ENCODE peak calls at places on chromosome 6, in five cellular contexts. E is ovary, H is lower lobe of right lung, B is heart right ventricle, G is iPS DF 6.9. L is an unnamed sample.

GRCh38 chr6:89081423-89082322 is 1.1 kb downstream of the PNRC1 start:
- DNase-seq in G (peak; percentile 58), H (peak; percentile 100), B (peak; percentile 100), E (peak; percentile 99), L (peak; percentile 99)

GRCh38 chr6:15512126-15512525 is 150.7 kb downstream of the DTNBP1 start:
- DNase-seq in H (no peak), G (no peak), E (no peak), B (peak; percentile 38), L (no peak)

GRCh38 chr6:142195862-142196536 is 48.9 kb downstream of the VTA1 start:
- DNase-seq in G (no peak), H (no peak), B (no peak), E (no peak), L (no peak)

GRCh38 chr6:119871520-119871919 is 522.0 kb upstream of the MAN1A1 start:
- DNase-seq in E (no peak), B (no peak), G (no peak), H (no peak), L (no peak)

GRCh38 chr6:119459207-119459974 is 109.8 kb upstream of the MAN1A1 start:
- DNase-seq in E (no peak), B (no peak), H (no peak), G (no peak), L (no peak)

GRCh38 chr6:34132486-34133185 is 13.3 kb downstream of the GRM4 start:
- DNase-seq in G (no peak), B (no peak), E (no peak), H (no peak), L (no peak)

GRCh38 chr6:34585512-34586045 is 29.4 kb upstream of the SPDEF start:
- DNase-seq in B (no peak), E (no peak), H (no peak), G (no peak), L (no peak)

GRCh38 chr6:33947047-33947446 is 143.2 kb upstream of the MLN start:
- DNase-seq in H (no peak), E (no peak), G (no peak), B (no peak), L (no peak)

GRCh38 chr6:122652431-122652830 is 42.2 kb downstream of the PKIB start:
- DNase-seq in E (no peak), H (no peak), G (no peak), B (no peak), L (no peak)

GRCh38 chr6:13251242-13251641 is 77.1 kb downstream of the TBC1D7 start:
- DNase-seq in G (no peak), B (no peak), E (no peak), H (no peak), L (no peak)

GRCh38 chr6:13765570-13765969 is 48.8 kb downstream of the MCUR1 start:
- DNase-seq in H (no peak), E (no peak), G (no peak), B (no peak), L (no peak)

GRCh38 chr6:80523029-80523428 is 416.6 kb downstream of the BCKDHB start:
- DNase-seq in G (no peak), B (no peak), E (no peak), H (no peak), L (no peak)

GRCh38 chr6:33787954-33788693 is 806 bp downstream of the LEMD2 start:
- DNase-seq in E (peak; percentile 75), B (peak; percentile 80), G (no peak), H (peak; percentile 85), L (peak; percentile 86)

GRCh38 chr6:142871910-142872331 is 73.1 kb downstream of the HIVEP2 start:
- DNase-seq in B (peak; percentile 56), H (no peak), E (no peak), G (no peak), L (peak; percentile 65)

GRCh38 chr6:150297327-150298028 is 71.3 kb upstream of the IYD start:
- DNase-seq in B (no peak), G (no peak), E (no peak), H (no peak), L (no peak)

GRCh38 chr6:125751334-125751916 is 2.0 kb downstream of the HEY2 start:
- DNase-seq in H (no peak), B (no peak), G (no peak), E (no peak), L (no peak)

GRCh38 chr6:122063090-122063489 is 336.4 kb upstream of the HSF2 start:
- DNase-seq in G (no peak), H (no peak), E (no peak), B (no peak), L (no peak)

GRCh38 chr6:99415446-99415845 is 9.7 kb downstream of the PNISR start:
- DNase-seq in H (no peak), E (no peak), G (no peak), B (no peak), L (no peak)

GRCh38 chr6:11016452-11016851 is 27.7 kb downstream of the ELOVL2 start:
- DNase-seq in H (no peak), G (no peak), E (no peak), B (no peak), L (no peak)

GRCh38 chr6:144321839-144322591 is 36.9 kb downstream of the UTRN start:
- DNase-seq in H (no peak), B (no peak), E (no peak), G (no peak), L (no peak)

GRCh38 chr6:25050356-25050755 is 114.6 kb upstream of the RIPOR2 start:
- DNase-seq in E (no peak), B (no peak), G (no peak), H (no peak), L (no peak)

GRCh38 chr6:3568396-3569082 is 111.7 kb upstream of the SLC22A23 start:
- DNase-seq in E (no peak), G (no peak), B (no peak), H (no peak), L (no peak)

GRCh38 chr6:45494734-45495133 is 117.0 kb upstream of the SUPT3H start:
- DNase-seq in E (no peak), G (no peak), H (no peak), B (no peak), L (no peak)

GRCh38 chr6:133312006-133312405 is 70.8 kb downstream of the EYA4 start:
- DNase-seq in H (no peak), E (no peak), G (no peak), B (no peak), L (no peak)
- H3K27ac ChIP-seq in H (no peak overlapping the region), E (no peak overlapping the region), G (no peak overlapping the region), B (no peak overlapping the region), L (no peak overlapping the region)

GRCh38 chr6:136787726-136788068 is 4.6 kb downstream of the MAP3K5 start:
- DNase-seq in H (no peak), B (no peak), G (no peak), E (no peak), L (no peak)
- H3K27ac ChIP-seq in H (peak overlapping the region; percentile 63), B (peak overlapping the region; percentile 48), G (no peak overlapping the region), E (no peak overlapping the region), L (no peak overlapping the region)

GRCh38 chr6:37050854-37051137 is 45.3 kb downstream of the FGD2 start:
- DNase-seq in E (no peak), B (no peak), H (no peak), G (no peak), L (no peak)
- H3K27ac ChIP-seq in E (no peak overlapping the region), B (peak overlapping the region; percentile 59), H (peak overlapping the region; percentile 76), G (no peak overlapping the region), L (peak overlapping the region; percentile 42)

GRCh38 chr6:26128013-26128771 is 41.0 kb downstream of the HFE start:
- DNase-seq in G (no peak), E (no peak), H (no peak), B (no peak), L (no peak)
- H3K27ac ChIP-seq in G (no peak overlapping the region), E (no peak overlapping the region), H (no peak overlapping the region), B (no peak overlapping the region), L (no peak overlapping the region)

GRCh38 chr6:85479221-85479620 is 29.3 kb downstream of the NT5E start:
- DNase-seq in G (no peak), H (no peak), E (no peak), B (no peak), L (no peak)

GRCh38 chr6:85484941-85485340 is 35.1 kb downstream of the NT5E start:
- DNase-seq in H (no peak), E (no peak), B (no peak), G (no peak), L (no peak)

GRCh38 chr6:85482206-85483040 is 32.5 kb downstream of the NT5E start:
- DNase-seq in G (no peak), H (no peak), B (peak; percentile 18), E (peak; percentile 25), L (no peak)

GRCh38 chr6:85483861-85484260 is 34.0 kb downstream of the NT5E start:
- DNase-seq in G (no peak), E (no peak), H (no peak), B (no peak), L (no peak)

GRCh38 chr6:85483041-85483700 is 33.3 kb downstream of the NT5E start:
- DNase-seq in H (peak; percentile 78), E (peak; percentile 89), G (peak; percentile 22), B (peak; percentile 67), L (peak; percentile 93)
- H3K27ac ChIP-seq in H (no peak overlapping the region), E (no peak overlapping the region), G (no peak overlapping the region), B (peak overlapping the region; percentile 57), L (peak overlapping the region; percentile 28)

GRCh38 chr6:165665384-165665672 is 2.3 kb upstream of the PDE10A start:
- DNase-seq in E (no peak), H (no peak), G (no peak), B (no peak), L (no peak)

GRCh38 chr6:165662671-165663282 is at the start of gene PDE10A:
- DNase-seq in G (no peak), B (peak; percentile 76), E (peak; percentile 54), H (no peak), L (no peak)

GRCh38 chr6:165664553-165665383 is 1.7 kb upstream of the PDE10A start:
- DNase-seq in G (no peak), E (no peak), H (no peak), B (no peak), L (no peak)

GRCh38 chr6:165663283-165663735 is 268 bp upstream of the PDE10A start:
- DNase-seq in H (no peak), E (peak; percentile 49), B (peak; percentile 66), G (no peak), L (no peak)

GRCh38 chr6:165663736-165664552 is 903 bp upstream of the PDE10A start:
- DNase-seq in B (peak; percentile 47), H (no peak), E (no peak), G (no peak), L (no peak)
- H3K27ac ChIP-seq in B (peak overlapping the region; percentile 96), H (no peak overlapping the region), E (no peak overlapping the region), G (no peak overlapping the region), L (peak overlapping the region; percentile 72)

L was measured in right atrium auricular region.